ENCODE peak calls at places on chromosome 13, in four cellular contexts. One of them, this sample, is unnamed.

GRCh38 chr13:105530468-105530867 is 1005.0 kb downstream of the EFNB2 start:
- DNase-seq in fibroblast of lung: no peak
- DNase-seq in NB4: no peak
- DNase-seq in progenitor cell of endocrine pancreas: no peak
- DNase-seq in this sample: no peak

GRCh38 chr13:21674271-21675009 is 3.6 kb downstream of the FGF9 start:
- DNase-seq in NB4: peak
- DNase-seq in fibroblast of lung: no peak
- DNase-seq in progenitor cell of endocrine pancreas: peak
- DNase-seq in this sample: peak

GRCh38 chr13:112012004-112012704 is 54.8 kb upstream of the SOX1 start:
- DNase-seq in NB4: no peak
- DNase-seq in progenitor cell of endocrine pancreas: no peak
- DNase-seq in fibroblast of lung: no peak
- DNase-seq in this sample: no peak

GRCh38 chr13:64568748-64569147 is 2661.4 kb downstream of the PCDH9 start:
- DNase-seq in progenitor cell of endocrine pancreas: no peak
- DNase-seq in NB4: no peak
- DNase-seq in fibroblast of lung: no peak
- DNase-seq in this sample: no peak

GRCh38 chr13:41842029-41842428 is 118.9 kb downstream of the VWA8 start:
- DNase-seq in progenitor cell of endocrine pancreas: no peak
- DNase-seq in fibroblast of lung: peak
- DNase-seq in NB4: no peak
- DNase-seq in this sample: no peak

GRCh38 chr13:106819413-106820180 is 251.7 kb upstream of the ARGLU1 start:
- DNase-seq in NB4: no peak
- DNase-seq in progenitor cell of endocrine pancreas: no peak
- DNase-seq in fibroblast of lung: no peak
- DNase-seq in this sample: no peak

GRCh38 chr13:24822640-24823039 is 58.7 kb downstream of the RNF17 start:
- DNase-seq in NB4: no peak
- DNase-seq in fibroblast of lung: no peak
- DNase-seq in progenitor cell of endocrine pancreas: no peak
- DNase-seq in this sample: no peak

GRCh38 chr13:44842158-44842557 is 147.1 kb downstream of the NUFIP1 start:
- DNase-seq in progenitor cell of endocrine pancreas: no peak
- DNase-seq in NB4: peak
- DNase-seq in fibroblast of lung: peak
- DNase-seq in this sample: no peak

GRCh38 chr13:26557051-26557392 is 461 bp upstream of the WASF3 start:
- DNase-seq in progenitor cell of endocrine pancreas: no peak
- DNase-seq in fibroblast of lung: no peak
- DNase-seq in NB4: no peak
- DNase-seq in this sample: no peak

GRCh38 chr13:97849305-97849704 is 104.2 kb upstream of the IPO5 start:
- DNase-seq in progenitor cell of endocrine pancreas: no peak
- DNase-seq in fibroblast of lung: peak
- DNase-seq in NB4: peak
- DNase-seq in this sample: no peak

GRCh38 chr13:25214371-25215252 is 42.5 kb upstream of the AMER2 start:
- DNase-seq in NB4: no peak
- DNase-seq in fibroblast of lung: peak
- DNase-seq in progenitor cell of endocrine pancreas: no peak
- DNase-seq in this sample: no peak

GRCh38 chr13:24459234-24459633 is 53.3 kb downstream of the PARP4 start:
- DNase-seq in fibroblast of lung: peak
- DNase-seq in progenitor cell of endocrine pancreas: no peak
- DNase-seq in NB4: no peak
- DNase-seq in this sample: peak

DNA sequence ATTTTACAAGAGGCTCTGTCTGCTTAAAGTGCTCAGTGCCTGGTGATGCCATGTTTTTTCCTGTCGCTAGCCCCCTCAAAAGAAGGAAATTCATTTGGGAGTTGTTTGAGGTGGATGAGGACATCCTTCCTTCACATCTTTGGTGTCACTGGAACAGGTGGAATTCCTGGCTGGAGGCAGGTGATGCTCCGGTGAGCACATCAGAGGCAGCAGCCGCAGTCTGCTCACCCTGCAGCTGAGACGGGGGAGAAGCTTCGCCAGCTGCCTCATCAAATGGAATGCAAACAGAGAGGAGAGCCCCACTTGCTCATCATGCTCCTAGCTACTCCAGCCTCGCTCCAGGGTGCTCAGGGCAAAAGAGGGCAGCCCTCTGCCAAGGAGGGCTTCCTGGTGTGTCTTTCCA is 74.1 kb upstream of the UBL3 start:
- DNase-seq in progenitor cell of endocrine pancreas: no peak
- DNase-seq in fibroblast of lung: peak
- DNase-seq in NB4: no peak
- DNase-seq in this sample: no peak
- TF ChIP-seq CTCF in progenitor cell of endocrine pancreas: peak
- TF ChIP-seq CTCF in fibroblast of lung: no peak
- TF ChIP-seq CTCF in NB4: no peak
- TF ChIP-seq CTCF in this sample: peak

DNA sequence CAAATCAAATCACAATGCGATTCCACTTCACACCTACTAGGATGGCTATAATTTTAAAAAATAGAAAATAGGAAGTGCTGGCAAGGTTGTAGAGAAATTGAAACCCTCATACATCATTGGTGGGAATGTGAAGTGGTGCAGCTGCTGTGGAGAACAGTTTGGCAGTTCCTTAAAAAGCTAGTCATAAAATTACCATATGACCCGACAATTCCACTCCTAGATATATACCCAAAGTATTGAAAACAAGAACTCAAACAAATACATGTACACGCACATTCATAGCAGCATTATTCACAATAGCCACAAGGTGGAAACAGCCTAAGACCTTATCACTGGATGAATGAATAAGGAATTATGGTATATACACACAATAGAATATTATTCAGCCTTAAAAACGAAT is 12.0 kb downstream of the HMGB1 start:
- DNase-seq in fibroblast of lung: no peak
- DNase-seq in NB4: peak
- DNase-seq in progenitor cell of endocrine pancreas: no peak
- DNase-seq in this sample: no peak
- TF ChIP-seq CTCF in fibroblast of lung: no peak
- TF ChIP-seq CTCF in NB4: peak
- TF ChIP-seq CTCF in progenitor cell of endocrine pancreas: peak
- TF ChIP-seq CTCF in this sample: peak

DNA sequence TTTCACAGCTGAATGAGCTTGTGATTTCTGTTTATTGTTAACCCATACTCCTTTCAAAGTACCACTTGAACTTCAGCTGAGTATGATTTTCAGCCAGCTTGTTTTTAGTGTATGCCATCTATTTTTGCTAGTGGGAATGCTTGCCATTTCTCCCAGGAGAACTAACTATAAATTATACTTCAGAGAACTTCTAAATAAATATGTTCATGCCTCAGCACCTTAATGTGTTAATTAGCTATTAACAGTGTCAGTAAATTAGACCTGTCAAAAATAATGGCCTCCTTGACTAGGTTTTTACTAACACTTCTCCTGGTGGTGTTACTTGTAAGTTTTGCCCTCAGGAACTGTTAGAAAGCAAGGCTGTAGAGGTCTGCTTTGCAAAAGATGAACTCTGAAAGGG is 4.5 kb downstream of the CLDN10 start:
- DNase-seq in progenitor cell of endocrine pancreas: no peak
- DNase-seq in NB4: no peak
- DNase-seq in fibroblast of lung: no peak
- DNase-seq in this sample: no peak
- TF ChIP-seq CTCF in progenitor cell of endocrine pancreas: no peak
- TF ChIP-seq CTCF in NB4: no peak
- TF ChIP-seq CTCF in fibroblast of lung: no peak
- TF ChIP-seq CTCF in this sample: no peak

DNA sequence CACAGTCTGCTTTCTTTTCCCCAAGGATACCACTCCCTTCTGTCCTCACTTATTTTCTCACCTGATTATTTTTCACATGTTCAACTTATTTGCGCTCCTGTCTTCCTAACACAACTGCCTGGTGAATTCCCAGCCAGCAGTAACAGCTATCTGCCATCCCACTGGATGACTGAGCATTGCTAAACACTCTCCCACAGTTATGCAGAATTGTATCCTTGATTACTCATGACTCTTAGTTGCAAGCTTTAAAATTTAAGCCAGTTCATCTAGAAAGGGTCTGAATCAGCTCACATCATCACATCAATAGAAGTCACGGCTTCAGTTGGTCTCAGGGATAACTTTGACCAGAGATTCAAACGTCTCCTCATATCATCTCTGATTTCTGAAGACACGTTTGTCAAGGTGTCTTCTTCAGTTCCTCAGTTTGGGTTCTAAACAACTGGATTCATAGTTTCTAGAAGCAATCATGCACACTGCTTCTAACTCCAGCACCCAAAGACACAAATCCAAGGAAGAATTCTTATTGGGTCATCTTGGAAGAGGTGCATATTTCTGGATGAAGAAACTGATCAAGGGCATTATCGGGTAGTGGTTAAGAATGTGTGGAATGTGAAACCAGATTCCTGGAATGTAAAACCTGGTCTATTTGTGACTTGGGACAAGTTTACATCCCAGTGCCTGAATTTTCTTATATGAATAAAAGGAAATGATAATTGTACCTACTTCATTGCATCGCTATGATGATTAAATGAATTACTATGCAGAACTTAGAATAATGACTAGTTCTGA is 13.9 kb upstream of the DACH1 start:
- DNase-seq in fibroblast of lung: peak
- DNase-seq in NB4: no peak
- DNase-seq in progenitor cell of endocrine pancreas: no peak
- DNase-seq in this sample: no peak
- TF ChIP-seq CTCF in fibroblast of lung: no peak
- TF ChIP-seq CTCF in NB4: no peak
- TF ChIP-seq CTCF in progenitor cell of endocrine pancreas: no peak
- TF ChIP-seq CTCF in this sample: no peak